ENCODE peak calls at places on chromosomes 13 and 19, in five cellular contexts. V, U, M, K and I are unnamed samples.

GRCh38 chr19:34481861-34482379 is 362 bp downstream of the WTIP start:
- DNase-seq in V (no peak), U (peak; percentile 40), M (peak; percentile 64), K (no peak), I (peak; percentile 21)

GRCh38 chr13:64529874-64530485 is 2700.2 kb downstream of the PCDH9 start:
- DNase-seq in V (no peak), U (no peak), M (peak; percentile 14), K (no peak), I (no peak)

GRCh38 chr13:55528434-55528833 is 1612.3 kb upstream of the PRR20A start:
- DNase-seq in V (no peak), U (no peak), M (no peak), K (no peak), I (no peak)

GRCh38 chr19:47377801-47378200 is 28.7 kb downstream of the DHX34 start:
- DNase-seq in V (no peak), U (no peak), M (no peak), K (no peak), I (no peak)

GRCh38 chr19:29819986-29820385 is 8.2 kb downstream of the CCNE1 start:
- DNase-seq in V (no peak), U (no peak), M (no peak), K (no peak), I (no peak)

GRCh38 chr19:1171755-1172352 is 2.2 kb downstream of the SBNO2 start:
- DNase-seq in V (no peak), U (no peak), M (no peak), K (no peak), I (no peak)

GRCh38 chr19:49327878-49328544 is 3.0 kb upstream of the SLC6A16 start:
- DNase-seq in V (no peak), U (peak; percentile 71), M (peak; percentile 20), K (peak; percentile 36), I (no peak)

GRCh38 chr19:4376991-4377781 is 23.2 kb downstream of the SH3GL1 start:
- DNase-seq in V (no peak), U (peak; percentile 72), M (no peak), K (no peak), I (no peak)

GRCh38 chr19:44757057-44757734 is 8.7 kb downstream of the BCL3 start:
- DNase-seq in V (no peak), U (no peak), M (peak; percentile 76), K (no peak), I (no peak)

GRCh38 chr19:51600940-51601575 is 29.1 kb downstream of the SIGLEC5 start:
- DNase-seq in V (no peak), U (peak; percentile 74), M (no peak), K (no peak), I (no peak)

GRCh38 chr19:45376045-45376724 is 5.8 kb upstream of the ERCC2 start:
- DNase-seq in V (peak; percentile 86), U (no peak), M (peak; percentile 73), K (no peak), I (peak; percentile 75)

GRCh38 chr13:27082325-27082724 is 89.3 kb downstream of the USP12 start:
- DNase-seq in V (no peak), U (no peak), M (no peak), K (no peak), I (no peak)

GRCh38 chr19:16739546-16739945 is 19.9 kb downstream of the NWD1 start:
- DNase-seq in V (no peak), U (no peak), M (no peak), K (no peak), I (no peak)

GRCh38 chr19:38685666-38686529 is 38.4 kb downstream of the ACTN4 start:
- DNase-seq in V (no peak), U (no peak), M (peak; percentile 67), K (no peak), I (no peak)

GRCh38 chr13:99610702-99611289 is 109.5 kb downstream of the TM9SF2 start:
- DNase-seq in V (no peak), U (no peak), M (no peak), K (no peak), I (no peak)

GRCh38 chr13:29914591-29914990 is 64.2 kb upstream of the UBL3 start:
- DNase-seq in V (no peak), U (no peak), M (no peak), K (no peak), I (no peak)

GRCh38 chr19:11894851-11895250 is 7.3 kb downstream of the ZNF69 start:
- DNase-seq in V (no peak), U (no peak), M (no peak), K (no peak), I (no peak)

GRCh38 chr13:93039131-93039530 is 187.5 kb upstream of the GPC6 start:
- DNase-seq in V (peak; percentile 5), U (no peak), M (peak; percentile 32), K (no peak), I (peak; percentile 48)

GRCh38 chr19:32599736-32600157 is 18.8 kb downstream of the PDCD5 start:
- DNase-seq in V (peak; percentile 24), U (peak; percentile 58), M (peak; percentile 74), K (peak; percentile 30), I (peak; percentile 22)

GRCh38 chr13:99528547-99528946 is 27.3 kb downstream of the TM9SF2 start:
- DNase-seq in V (no peak), U (peak; percentile 60), M (peak; percentile 13), K (no peak), I (no peak)

GRCh38 chr19:4707322-4707721 is 16.3 kb downstream of the DPP9 start:
- DNase-seq in V (no peak), U (no peak), M (no peak), K (no peak), I (no peak)

GRCh38 chr13:35791191-35791902 is 314.9 kb upstream of the MAB21L1 start:
- DNase-seq in V (no peak), U (no peak), M (peak; percentile 54), K (no peak), I (no peak)

GRCh38 chr19:55526216-55527196 is 10.4 kb downstream of the SBK2 start:
- DNase-seq in V (no peak), U (peak; percentile 61), M (peak; percentile 84), K (peak; percentile 81), I (peak; percentile 71)

GRCh38 chr19:20247016-20247683 is 80.1 kb downstream of the ZNF486 start:
- DNase-seq in V (no peak), U (no peak), M (peak; percentile 17), K (no peak), I (no peak)

GRCh38 chr19:7783991-7784421 is 21.0 kb downstream of the CLEC4M start:
- DNase-seq in V (no peak), U (no peak), M (peak; percentile 53), K (no peak), I (no peak)

GRCh38 chr13:94994506-94994905 is 282.2 kb upstream of the SOX21 start:
- DNase-seq in V (no peak), U (no peak), M (no peak), K (no peak), I (no peak)

GRCh38 chr13:109784590-109785140 is 1.7 kb downstream of the IRS2 start:
- DNase-seq in V (no peak), U (peak; percentile 84), M (peak; percentile 69), K (peak; percentile 81), I (no peak)

GRCh38 chr13:75494491-75494890 is 12.5 kb upstream of the TBC1D4 start:
- DNase-seq in V (no peak), U (no peak), M (no peak), K (no peak), I (no peak)

GRCh38 chr19:45428385-45429231 is 4.9 kb upstream of the ERCC1 start:
- DNase-seq in V (no peak), U (no peak), M (peak; percentile 42), K (no peak), I (no peak)

GRCh38 chr19:15538774-15539173 is 30.4 kb downstream of the CYP4F22 start:
- DNase-seq in V (no peak), U (no peak), M (peak; percentile 11), K (no peak), I (no peak)

GRCh38 chr19:28010656-28011055 is 1202.3 kb downstream of the UQCRFS1 start:
- DNase-seq in V (no peak), U (no peak), M (no peak), K (no peak), I (no peak)

GRCh38 chr13:28401303-28402056 is 93.4 kb downstream of the FLT1 start:
- DNase-seq in V (peak; percentile 68), U (no peak), M (peak; percentile 62), K (no peak), I (peak; percentile 61)

GRCh38 chr13:83884141-83884540 is 1.9 kb upstream of the SLITRK1 start:
- DNase-seq in V (no peak), U (no peak), M (no peak), K (no peak), I (no peak)

GRCh38 chr13:83881917-83882625 is at the start of gene SLITRK1:
- DNase-seq in V (no peak), U (no peak), M (peak; percentile 53), K (no peak), I (peak; percentile 31)

GRCh38 chr13:83882626-83882959 is 319 bp upstream of the SLITRK1 start:
- DNase-seq in V (no peak), U (no peak), M (no peak), K (no peak), I (no peak)

GRCh38 chr13:83881031-83881727 is 1.1 kb downstream of the SLITRK1 start:
- DNase-seq in V (no peak), U (no peak), M (no peak), K (no peak), I (no peak)

GRCh38 chr13:83883061-83883523 is 818 bp upstream of the SLITRK1 start:
- DNase-seq in V (no peak), U (no peak), M (no peak), K (no peak), I (no peak)
- H3K4me3 ChIP-seq in V (peak overlapping the region; percentile 26), U (no peak overlapping the region), M (no peak overlapping the region), K (no peak overlapping the region), I (peak overlapping the region; percentile 22)

GRCh38 chr13:107210216-107211010 is 642.5 kb upstream of the ARGLU1 start:
- DNase-seq in V (no peak), U (no peak), M (peak; percentile 20), K (no peak), I (no peak)

GRCh38 chr13:107211073-107211472 is 643.1 kb upstream of the ARGLU1 start:
- DNase-seq in V (peak; percentile 26), U (peak; percentile 87), M (peak; percentile 92), K (peak; percentile 80), I (peak; percentile 71)

DNA sequence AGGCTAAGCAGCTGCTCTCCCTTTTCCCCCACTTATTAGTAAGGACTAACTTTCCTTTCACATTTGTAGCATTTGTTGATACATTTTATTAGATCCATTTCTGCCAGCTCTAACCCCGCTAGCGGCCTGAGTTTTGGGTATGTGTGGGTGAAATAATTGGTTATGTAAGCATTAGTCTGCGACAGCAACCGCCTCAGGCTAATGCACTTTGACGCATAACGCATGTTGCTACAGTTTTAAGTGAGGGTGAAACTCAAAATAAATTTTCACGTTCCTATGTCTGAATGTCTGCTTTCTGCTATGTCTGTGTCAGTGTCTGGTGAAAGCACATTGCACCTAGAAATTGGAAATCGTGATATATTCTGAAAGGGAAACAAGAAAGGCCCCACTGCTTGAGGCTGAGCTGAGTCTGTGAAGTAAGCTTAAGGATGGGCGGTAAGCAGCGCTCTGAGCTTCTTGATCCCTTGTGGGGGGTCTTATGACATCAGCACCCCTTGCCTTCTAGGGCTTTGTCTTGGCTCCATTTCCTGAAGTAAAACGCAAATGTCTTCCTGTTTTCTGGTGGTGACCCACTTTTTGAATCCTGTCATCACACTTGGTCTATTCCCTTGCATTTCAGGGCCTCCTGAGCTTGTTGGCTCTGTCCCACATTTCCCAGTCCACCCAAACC is 648.2 kb upstream of the ARGLU1 start:
- DNase-seq in V (no peak), U (no peak), M (no peak), K (no peak), I (no peak)
- H3K4me3 ChIP-seq in V (no peak overlapping the region), U (no peak overlapping the region), M (no peak overlapping the region), K (no peak overlapping the region), I (no peak overlapping the region)

GRCh38 chr13:112760440-112760839 is 70.6 kb downstream of the ATP11A start:
- DNase-seq in V (no peak), U (no peak), M (peak; percentile 78), K (no peak), I (no peak)
- H3K4me3 ChIP-seq in V (no peak overlapping the region), U (no peak overlapping the region), M (peak overlapping the region; percentile 41), K (no peak overlapping the region), I (no peak overlapping the region)

GRCh38 chr19:2986951-2987491 is 9.7 kb downstream of the TLE6 start:
- DNase-seq in V (no peak), U (no peak), M (no peak), K (no peak), I (no peak)
- H3K4me3 ChIP-seq in V (no peak overlapping the region), U (no peak overlapping the region), M (no peak overlapping the region), K (no peak overlapping the region), I (no peak overlapping the region)